ENCODE peak calls at places on chromosome 21, in four cellular contexts. B, F, R and J are unnamed samples. For H3K4me1, the result is how much of the 10 kb centered on the place peaks cover.

GRCh38 chr21:25107708-25108107 is 499.6 kb downstream of the MRPL39 start:
- DNase-seq in B (no peak), F (no peak), R (no peak), J (no peak)

GRCh38 chr21:23452384-23453083 is 2154.7 kb downstream of the MRPL39 start:
- DNase-seq in B (no peak), F (no peak), R (no peak), J (no peak)

GRCh38 chr21:29875873-29876272 is 63.9 kb downstream of the GRIK1 start:
- DNase-seq in B (no peak), F (no peak), R (no peak), J (no peak)

GRCh38 chr21:32147041-32147440 is 131.8 kb downstream of the MIS18A start:
- DNase-seq in B (no peak), F (no peak), R (no peak), J (no peak)

GRCh38 chr21:22278366-22278765 is 1280.2 kb downstream of the NCAM2 start:
- DNase-seq in B (no peak), F (no peak), R (no peak), J (no peak)

GRCh38 chr21:41863439-41863740 is 15.8 kb downstream of the PRDM15 start:
- DNase-seq in B (no peak), F (no peak), R (no peak), J (no peak)

GRCh38 chr21:27359141-27359540 is 392.3 kb upstream of the ADAMTS5 start:
- DNase-seq in B (no peak), F (no peak), R (no peak), J (no peak)

GRCh38 chr21:24395320-24395933 is 1211.9 kb downstream of the MRPL39 start:
- DNase-seq in B (no peak), F (no peak), R (no peak), J (no peak)

GRCh38 chr21:34846601-34847112 is 177.9 kb downstream of the CLIC6 start:
- DNase-seq in B (peak), F (peak), R (no peak), J (no peak)

GRCh38 chr21:32096411-32096810 is 182.4 kb downstream of the MIS18A start:
- DNase-seq in B (no peak), F (peak), R (no peak), J (no peak)

GRCh38 chr21:31136891-31137290 is 98.6 kb upstream of the KRTAP19-8 start:
- DNase-seq in B (no peak), F (no peak), R (no peak), J (no peak)

GRCh38 chr21:20999567-21000169 is 1.5 kb downstream of the NCAM2 start:
- DNase-seq in B (peak), F (peak), R (no peak), J (no peak)

GRCh38 chr21:29145354-29145782 is 14.9 kb downstream of the MAP3K7CL start:
- DNase-seq in B (no peak), F (peak), R (peak), J (peak)

GRCh38 chr21:31371715-31372114 is 27.7 kb upstream of the TIAM1 start:
- DNase-seq in B (no peak), F (no peak), R (no peak), J (no peak)

GRCh38 chr21:41170442-41170841 is 2.5 kb downstream of the BACE2 start:
- DNase-seq in B (peak), F (peak), R (no peak), J (no peak)

GRCh38 chr21:43659136-43660000 is at the start of the genes HSF2BP and RRP1B:
- DNase-seq in B (peak), F (peak), R (peak), J (peak)
- H3K4me1 ChIP-seq in B (under half), F (under half), R (under half), J (under half)

DNA sequence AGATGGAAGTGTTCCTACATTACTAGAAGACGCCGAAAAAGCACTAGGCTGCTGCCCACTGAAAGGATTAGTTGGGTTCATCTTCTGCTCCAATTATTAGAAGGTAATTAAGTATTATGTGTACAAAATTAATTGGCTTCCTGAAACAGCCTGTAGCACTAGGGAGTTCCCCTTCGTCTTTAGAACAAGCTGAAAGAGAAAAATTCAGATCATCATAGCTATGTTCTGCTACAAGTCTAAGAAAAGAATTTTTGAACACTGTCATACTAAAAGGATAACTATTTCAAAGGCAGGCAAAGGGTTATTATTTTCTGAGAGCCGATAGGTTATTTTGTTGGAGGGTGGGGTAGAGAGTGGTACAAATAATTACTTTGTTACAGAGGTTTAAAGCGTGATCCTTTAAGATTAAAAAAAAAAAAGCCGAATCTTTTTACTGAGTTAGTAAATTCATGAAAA is at the start of gene MCM3AP:
- DNase-seq in B (no peak), F (no peak), R (no peak), J (no peak)
- H3K4me1 ChIP-seq in B (half or more), F (under half), R (under half), J (under half)

DNA sequence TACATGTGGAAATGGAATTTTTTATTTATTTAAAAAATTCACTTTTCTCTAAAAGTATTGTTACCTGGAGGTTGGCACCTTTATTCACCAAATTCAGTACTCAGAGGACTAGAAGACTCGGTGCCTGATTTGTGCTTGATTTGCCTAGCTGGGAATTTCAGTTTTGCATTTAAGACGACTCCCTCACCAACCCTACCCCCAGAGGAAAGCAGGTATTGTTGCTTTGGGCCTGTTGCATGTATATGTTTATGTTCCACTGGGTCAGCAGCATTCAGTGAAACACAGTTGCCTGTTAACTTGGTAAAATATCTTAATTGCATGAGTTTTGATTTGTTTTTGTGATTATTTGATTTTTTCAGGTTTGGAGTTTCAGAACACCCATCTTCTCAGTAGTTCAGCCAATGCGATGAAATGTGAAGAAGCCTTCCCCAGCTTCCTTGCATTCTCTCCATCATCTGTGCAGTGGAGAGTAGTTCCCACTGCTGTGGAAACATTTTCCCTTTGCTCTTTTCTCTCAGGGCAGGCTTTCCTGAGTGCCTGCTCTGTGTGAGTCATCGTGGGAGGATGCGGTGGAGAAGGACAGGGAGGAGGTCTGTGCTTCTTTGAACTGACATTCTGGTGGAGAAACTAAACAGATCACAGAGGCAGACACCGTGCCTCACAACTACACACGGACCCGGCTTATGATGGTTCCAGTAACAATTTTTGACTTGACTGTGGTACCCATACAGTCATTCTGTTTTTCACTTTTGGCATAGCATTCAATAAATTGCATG is 6.4 kb downstream of the ADARB1 start:
- DNase-seq in B (no peak), F (no peak), R (no peak), J (no peak)
- H3K4me1 ChIP-seq in B (under half), F (under half), R (half or more), J (under half)

DNA sequence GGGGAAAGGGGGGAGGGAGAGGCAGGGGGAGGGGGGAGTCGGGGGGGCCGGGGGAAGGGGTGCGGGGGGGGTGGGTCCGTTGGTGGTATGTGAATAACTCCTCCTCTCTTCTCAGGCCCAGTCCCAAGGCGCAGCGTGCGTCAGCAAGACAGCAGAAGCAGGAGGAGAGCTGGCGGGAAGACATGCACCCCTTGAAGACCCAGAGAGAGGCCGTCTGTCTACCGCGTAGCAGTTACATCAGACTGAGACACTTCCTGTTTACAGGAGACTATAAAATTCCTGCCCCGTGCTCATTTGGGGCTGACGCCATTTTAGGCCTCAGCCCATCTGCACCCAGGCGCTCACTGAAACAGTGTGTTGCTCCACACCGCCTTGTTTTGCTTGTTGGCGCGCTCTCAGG is 55.3 kb downstream of the SETD4 start:
- DNase-seq in B (peak), F (peak), R (no peak), J (no peak)
- H3K4me1 ChIP-seq in B (under half), F (under half), R (under half), J (under half)

DNA sequence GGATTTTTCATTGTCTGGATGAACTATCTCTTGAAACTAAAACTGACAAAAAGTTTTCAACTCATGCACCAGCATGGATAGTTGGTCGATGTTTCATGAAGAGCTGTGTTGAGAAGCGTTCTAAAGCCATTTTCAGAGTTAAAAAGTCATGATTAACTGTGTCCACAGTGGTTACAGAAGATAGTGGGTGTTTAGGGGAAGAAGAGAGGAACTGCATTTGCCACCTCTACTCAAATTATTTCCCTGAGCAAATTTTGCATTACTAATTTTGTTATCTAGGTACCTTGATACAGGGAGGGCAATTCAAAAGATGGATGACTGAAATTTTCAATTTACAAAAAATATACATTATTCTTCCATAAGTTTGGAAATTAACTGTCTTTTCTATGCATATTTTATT is 15.5 kb downstream of the SAMSN1 start:
- DNase-seq in B (no peak), F (no peak), R (no peak), J (no peak)
- H3K4me1 ChIP-seq in B (under half), F (under half), R (under half), J (under half)

GRCh38 chr21:33762798-33763572 is 120.7 kb downstream of the ITSN1 start:
- DNase-seq in B (no peak), F (no peak), R (no peak), J (no peak)
- H3K4me1 ChIP-seq in B (under half), F (under half), R (under half), J (under half)

GRCh38 chr21:39385299-39386145 is 36.6 kb upstream of the HMGN1 start:
- DNase-seq in B (peak), F (peak), R (peak), J (peak)
- H3K4me1 ChIP-seq in B (under half), F (under half), R (under half), J (under half)

DNA sequence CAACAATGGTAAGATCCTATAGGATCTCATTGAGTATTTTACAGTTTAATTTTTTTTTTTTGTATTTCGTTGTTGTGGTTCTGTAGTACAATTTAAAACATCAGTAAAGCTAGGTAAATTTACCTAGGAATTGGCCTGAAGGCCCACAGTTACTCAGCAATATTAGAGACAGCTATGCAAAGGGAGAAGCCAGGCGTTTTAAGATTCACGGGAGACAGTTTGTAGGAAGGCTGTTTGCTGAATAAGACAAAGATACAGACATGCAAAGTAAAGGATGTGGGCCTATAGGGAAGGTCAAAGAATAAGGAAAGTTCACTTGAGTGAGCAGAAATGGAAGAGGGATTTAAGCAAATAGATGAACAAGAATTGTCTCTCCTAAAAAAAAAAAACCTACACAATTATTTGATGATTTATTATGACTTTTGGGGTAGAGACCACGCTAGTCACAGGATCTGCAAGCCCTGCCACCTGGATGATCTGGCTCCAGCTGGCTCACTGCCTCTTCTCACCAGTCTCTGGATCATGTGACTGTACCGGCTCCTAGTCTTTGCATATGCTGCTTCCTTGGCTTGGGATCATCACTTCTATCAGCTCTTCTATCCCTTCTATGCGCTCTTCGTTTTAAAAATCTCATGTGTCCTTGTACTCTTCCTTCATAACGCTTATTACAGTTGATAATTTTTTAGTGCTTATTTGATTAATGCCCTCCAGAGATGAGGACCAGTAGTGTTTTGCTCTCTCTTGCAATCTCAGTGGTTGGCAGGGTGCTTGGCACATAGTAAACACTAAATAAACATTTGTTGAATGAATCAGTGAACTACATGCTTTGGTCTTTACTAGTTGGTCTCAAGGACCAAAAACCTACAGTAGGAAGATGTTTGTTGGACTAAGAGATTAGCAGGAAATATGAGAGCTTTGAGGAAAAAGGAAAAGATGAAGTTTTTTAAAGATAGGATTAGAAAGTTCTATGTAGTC is 14.1 kb downstream of the DYRK1A start:
- DNase-seq in B (no peak), F (no peak), R (no peak), J (peak)
- H3K4me1 ChIP-seq in B (half or more), F (half or more), R (under half), J (under half)